ENCODE peak calls at places on chromosomes 4 and X, in ten cellular contexts. L, U, K, J, R, X, O, H, Y and Q are unnamed samples.

GRCh38 chr4:25783943-25784342 is 78.8 kb downstream of the SEL1L3 start:
- DNase-seq in L (no peak), U (no peak), K (no peak), J (no peak), R (peak; percentile 58), X (no peak), O (no peak), H (no peak), Y (no peak), Q (no peak)

GRCh38 chr4:113882668-113883067 is 96.8 kb downstream of the ARSJ start:
- DNase-seq in L (no peak), U (no peak), K (no peak), J (no peak), R (peak; percentile 90), X (no peak), O (no peak), H (no peak), Y (no peak), Q (no peak)

GRCh38 chr4:123750044-123750443 is 353.4 kb downstream of the SPRY1 start:
- DNase-seq in L (no peak), U (peak; percentile 87), K (no peak), J (no peak), R (peak; percentile 3), X (no peak), O (no peak), H (no peak), Y (no peak), Q (no peak)

GRCh38 chrX:136395271-136395670 is 92.5 kb upstream of the BRS3 start:
- DNase-seq in L (no peak), U (no peak), K (no peak), J (peak; percentile 0), R (no peak), X (no peak), O (no peak), H (no peak), Y (no peak), Q (peak; percentile 2)

GRCh38 chr4:39823193-39823592 is 125.3 kb downstream of the UBE2K start:
- DNase-seq in L (no peak), U (no peak), K (no peak), J (peak; percentile 81), R (no peak), X (no peak), O (no peak), H (no peak), Y (no peak), Q (no peak)

GRCh38 chr4:74267998-74268606 is 40.2 kb upstream of the EPGN start:
- DNase-seq in L (no peak), U (no peak), K (no peak), J (peak; percentile 54), R (peak; percentile 16), X (no peak), O (no peak), H (no peak), Y (no peak), Q (peak; percentile 5)

GRCh38 chr4:85084371-85085170 is 118.1 kb upstream of the WDFY3 start:
- DNase-seq in L (no peak), U (peak; percentile 60), K (no peak), J (peak; percentile 78), R (peak; percentile 87), X (no peak), O (peak; percentile 69), H (no peak), Y (no peak), Q (no peak)

GRCh38 chr4:40621229-40621591 is 8.5 kb downstream of the RBM47 start:
- DNase-seq in L (no peak), U (no peak), K (no peak), J (no peak), R (no peak), X (no peak), O (no peak), H (no peak), Y (no peak), Q (no peak)

GRCh38 chrX:10158279-10158939 is 1.6 kb downstream of the CLCN4 start:
- DNase-seq in L (no peak), U (no peak), K (no peak), J (no peak), R (peak; percentile 43), X (peak; percentile 35), O (peak; percentile 31), H (no peak), Y (no peak), Q (no peak)

GRCh38 chrX:72475952-72476668 is 96.5 kb downstream of the HDAC8 start:
- DNase-seq in L (no peak), U (no peak), K (no peak), J (no peak), R (peak; percentile 34), X (no peak), O (no peak), H (no peak), Y (no peak), Q (no peak)

GRCh38 chrX:34810364-34810763 is 132.2 kb upstream of the FAM47B start:
- DNase-seq in L (no peak), U (no peak), K (no peak), J (peak; percentile 14), R (no peak), X (no peak), O (no peak), H (no peak), Y (no peak), Q (peak; percentile 0)